ENCODE peak calls at places on chromosomes 3 and 15, in four cellular contexts. One of them, this sample, is unnamed.

GRCh38 chr15:72238586-72238985 is 7.6 kb upstream of the PKM start:
- DNase-seq in K562: no peak
- DNase-seq in HL-60: no peak
- DNase-seq in GM12878: no peak
- DNase-seq in this sample: no peak

GRCh38 chr3:184523825-184524615 is 37.6 kb upstream of the EPHB3 start:
- DNase-seq in K562: peak
- DNase-seq in GM12878: no peak
- DNase-seq in HL-60: no peak
- DNase-seq in this sample: no peak

GRCh38 chr3:143895805-143896204 is 47.5 kb upstream of the SLC9A9 start:
- DNase-seq in HL-60: no peak
- DNase-seq in GM12878: no peak
- DNase-seq in K562: no peak
- DNase-seq in this sample: no peak

GRCh38 chr3:65963787-65964707 is 74.7 kb downstream of the MAGI1 start:
- DNase-seq in HL-60: no peak
- DNase-seq in K562: no peak
- DNase-seq in GM12878: peak
- DNase-seq in this sample: peak

GRCh38 chr3:106144051-106144450 is 275.2 kb upstream of the CBLB start:
- DNase-seq in HL-60: no peak
- DNase-seq in K562: no peak
- DNase-seq in GM12878: no peak
- DNase-seq in this sample: no peak

GRCh38 chr3:16559664-16560365 is 45.4 kb downstream of the DAZL start:
- DNase-seq in GM12878: no peak
- DNase-seq in HL-60: no peak
- DNase-seq in K562: no peak
- DNase-seq in this sample: no peak

GRCh38 chr3:185645596-185646381 is 59.7 kb downstream of the SENP2 start:
- DNase-seq in K562: no peak
- DNase-seq in GM12878: no peak
- DNase-seq in HL-60: no peak
- DNase-seq in this sample: no peak

GRCh38 chr3:123449986-123450474 is 1.1 kb upstream of the ADCY5 start:
- DNase-seq in GM12878: no peak
- DNase-seq in K562: no peak
- DNase-seq in HL-60: no peak
- DNase-seq in this sample: no peak

GRCh38 chr3:21665444-21665843 is 85.6 kb downstream of the ZNF385D start:
- DNase-seq in GM12878: no peak
- DNase-seq in HL-60: no peak
- DNase-seq in K562: no peak
- DNase-seq in this sample: no peak

GRCh38 chr15:38378162-38378560 is 75.8 kb upstream of the FAM98B start:
- DNase-seq in GM12878: no peak
- DNase-seq in K562: no peak
- DNase-seq in HL-60: no peak
- DNase-seq in this sample: no peak

GRCh38 chr15:38373016-38373415 is 80.9 kb upstream of the FAM98B start:
- DNase-seq in K562: no peak
- DNase-seq in HL-60: no peak
- DNase-seq in GM12878: no peak
- DNase-seq in this sample: no peak

GRCh38 chr15:38377547-38378161 is 76.3 kb upstream of the FAM98B start:
- DNase-seq in HL-60: no peak
- DNase-seq in GM12878: no peak
- DNase-seq in K562: no peak
- DNase-seq in this sample: no peak

GRCh38 chr15:38374024-38374423 is 79.9 kb upstream of the FAM98B start:
- DNase-seq in GM12878: no peak
- DNase-seq in K562: no peak
- DNase-seq in HL-60: no peak
- DNase-seq in this sample: no peak

GRCh38 chr15:38374477-38374876 is 79.5 kb upstream of the FAM98B start:
- DNase-seq in K562: no peak
- DNase-seq in HL-60: no peak
- DNase-seq in GM12878: no peak
- DNase-seq in this sample: no peak
- TF ChIP-seq SPI1 in K562: no peak
- TF ChIP-seq SPI1 in HL-60: no peak
- TF ChIP-seq SPI1 in GM12878: no peak
- TF ChIP-seq SPI1 in this sample: no peak

GRCh38 chr15:78928616-78929093 is 16.2 kb downstream of the CTSH start:
- DNase-seq in GM12878: no peak
- DNase-seq in HL-60: no peak
- DNase-seq in K562: no peak
- DNase-seq in this sample: no peak
- TF ChIP-seq SPI1 in GM12878: no peak
- TF ChIP-seq SPI1 in HL-60: no peak
- TF ChIP-seq SPI1 in K562: no peak
- TF ChIP-seq SPI1 in this sample: no peak

DNA sequence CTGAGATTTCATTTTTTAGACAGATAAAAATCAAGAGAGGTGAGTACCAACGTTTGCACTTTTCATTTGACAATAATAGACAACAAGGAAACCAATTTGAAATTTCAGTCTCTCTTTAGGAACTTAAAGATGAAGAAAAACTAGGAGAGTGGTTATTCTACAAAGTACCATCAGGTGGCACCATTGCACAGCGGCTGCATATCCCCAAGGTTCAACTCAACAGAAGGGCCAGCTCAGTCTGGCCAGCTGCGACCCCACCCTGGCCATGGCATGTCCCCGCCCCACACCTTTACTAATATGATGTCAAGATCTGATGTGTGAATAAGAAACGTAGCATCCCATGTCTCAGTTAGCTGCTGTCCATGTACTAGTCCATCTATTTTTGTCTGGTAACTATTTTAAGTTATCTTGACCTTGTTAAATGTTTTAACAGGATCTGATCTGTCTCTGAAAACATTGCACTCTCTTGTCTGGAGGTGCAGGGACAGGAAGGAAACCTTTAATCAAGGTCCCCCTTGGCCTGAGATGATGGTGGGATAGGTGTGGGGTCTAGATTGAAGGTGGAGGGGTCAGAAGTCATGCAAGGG is 35.5 kb upstream of the CGNL1 start:
- DNase-seq in GM12878: peak
- DNase-seq in HL-60: peak
- DNase-seq in K562: peak
- DNase-seq in this sample: peak
- TF ChIP-seq SPI1 in GM12878: no peak
- TF ChIP-seq SPI1 in HL-60: no peak
- TF ChIP-seq SPI1 in K562: no peak
- TF ChIP-seq SPI1 in this sample: no peak

GRCh38 chr15:49282366-49282765 is 112.3 kb downstream of the GALK2 start:
- DNase-seq in GM12878: no peak
- DNase-seq in HL-60: no peak
- DNase-seq in K562: no peak
- DNase-seq in this sample: no peak
- TF ChIP-seq SPI1 in GM12878: no peak
- TF ChIP-seq SPI1 in HL-60: no peak
- TF ChIP-seq SPI1 in K562: no peak
- TF ChIP-seq SPI1 in this sample: no peak

DNA sequence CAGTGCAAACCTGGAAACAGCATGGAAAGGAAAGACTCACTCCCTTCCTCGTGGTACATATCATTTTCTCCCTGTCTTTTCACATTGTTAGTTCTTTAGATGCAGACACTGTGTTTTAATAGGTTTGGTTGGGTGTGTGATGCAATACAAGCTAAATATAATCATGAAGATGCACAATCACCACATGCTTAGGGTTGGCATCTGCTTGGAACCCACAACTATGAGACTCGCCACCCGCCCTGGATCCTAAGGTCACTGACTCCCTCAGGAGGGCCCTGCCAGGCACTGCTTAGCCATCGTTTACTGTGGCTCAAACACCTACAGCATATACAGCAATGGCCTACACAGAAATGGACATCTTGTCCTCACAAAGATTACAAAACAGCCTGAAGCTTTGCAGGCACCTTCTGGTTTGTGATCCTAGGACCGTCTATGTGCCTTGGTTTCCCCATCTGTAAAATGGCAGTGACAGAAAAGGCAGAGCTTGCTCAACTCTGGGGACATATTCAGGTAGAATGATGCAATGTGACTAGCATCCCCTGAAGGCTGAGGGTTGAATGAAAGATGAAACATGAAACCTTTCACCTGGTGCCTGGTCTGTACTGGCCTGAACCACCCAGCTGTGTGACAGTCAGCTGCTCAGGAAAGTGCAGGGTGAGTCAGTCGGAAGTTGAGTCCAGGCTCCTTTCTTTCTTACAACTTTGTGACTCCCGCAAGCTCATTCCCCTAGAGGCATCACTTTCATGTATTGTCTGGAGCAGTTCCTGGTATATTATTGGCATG is 123.6 kb upstream of the PFN2 start:
- DNase-seq in HL-60: no peak
- DNase-seq in GM12878: no peak
- DNase-seq in K562: no peak
- DNase-seq in this sample: no peak
- TF ChIP-seq SPI1 in HL-60: no peak
- TF ChIP-seq SPI1 in GM12878: no peak
- TF ChIP-seq SPI1 in K562: no peak
- TF ChIP-seq SPI1 in this sample: no peak

GRCh38 chr15:93150910-93151309 is 61.9 kb upstream of the RGMA start:
- DNase-seq in K562: no peak
- DNase-seq in GM12878: no peak
- DNase-seq in HL-60: no peak
- DNase-seq in this sample: no peak
- TF ChIP-seq SPI1 in K562: no peak
- TF ChIP-seq SPI1 in GM12878: no peak
- TF ChIP-seq SPI1 in HL-60: no peak
- TF ChIP-seq SPI1 in this sample: no peak

GRCh38 chr15:69126054-69126469 is 34.4 kb upstream of the GLCE start:
- DNase-seq in HL-60: peak
- DNase-seq in K562: peak
- DNase-seq in GM12878: no peak
- DNase-seq in this sample: no peak
- TF ChIP-seq SPI1 in HL-60: no peak
- TF ChIP-seq SPI1 in K562: no peak
- TF ChIP-seq SPI1 in GM12878: no peak
- TF ChIP-seq SPI1 in this sample: no peak

GRCh38 chr3:38996193-38996592 is 55.6 kb downstream of the SCN11A start:
- DNase-seq in GM12878: no peak
- DNase-seq in HL-60: no peak
- DNase-seq in K562: no peak
- DNase-seq in this sample: no peak

GRCh38 chr3:38989932-38990510 is 61.7 kb downstream of the SCN11A start:
- DNase-seq in GM12878: no peak
- DNase-seq in HL-60: no peak
- DNase-seq in K562: no peak
- DNase-seq in this sample: no peak

GRCh38 chr3:38990621-38991020 is 61.1 kb downstream of the SCN11A start:
- DNase-seq in HL-60: no peak
- DNase-seq in GM12878: no peak
- DNase-seq in K562: no peak
- DNase-seq in this sample: no peak

GRCh38 chr3:38988955-38989354 is 62.8 kb downstream of the SCN11A start:
- DNase-seq in HL-60: no peak
- DNase-seq in K562: no peak
- DNase-seq in GM12878: no peak
- DNase-seq in this sample: no peak

DNA sequence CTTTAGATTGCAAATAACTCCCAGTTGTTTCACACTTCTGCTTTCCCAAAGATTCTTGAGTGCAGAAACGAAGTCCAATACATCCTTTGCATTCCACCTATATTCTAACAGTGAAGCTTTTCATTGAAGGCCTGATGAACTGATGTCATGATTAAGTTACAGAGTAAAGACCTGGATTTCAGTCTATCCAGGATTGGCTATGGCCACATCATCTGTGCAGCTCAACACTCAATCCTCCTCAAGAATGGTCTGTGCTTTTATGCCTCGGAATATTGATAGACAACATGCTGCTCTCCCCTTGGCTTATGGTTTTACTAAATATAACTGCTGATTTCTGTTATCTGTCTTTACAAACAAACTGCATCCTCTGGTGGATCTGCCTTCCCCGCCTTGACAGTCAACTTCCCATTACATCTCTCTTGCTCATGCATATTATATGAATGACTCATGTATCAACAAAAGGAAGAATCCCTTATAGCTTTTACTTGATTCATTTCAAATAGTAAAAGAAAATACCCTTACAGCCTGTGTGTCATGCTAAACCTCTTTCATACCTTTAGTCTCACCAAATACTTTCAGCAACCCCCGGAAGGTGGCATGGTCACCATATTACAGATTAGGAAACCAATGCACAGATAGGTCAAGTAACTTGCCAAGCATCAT is 59.5 kb downstream of the SCN11A start:
- DNase-seq in K562: no peak
- DNase-seq in GM12878: no peak
- DNase-seq in HL-60: no peak
- DNase-seq in this sample: no peak
- TF ChIP-seq SPI1 in K562: no peak
- TF ChIP-seq SPI1 in GM12878: no peak
- TF ChIP-seq SPI1 in HL-60: no peak
- TF ChIP-seq SPI1 in this sample: no peak

DNA sequence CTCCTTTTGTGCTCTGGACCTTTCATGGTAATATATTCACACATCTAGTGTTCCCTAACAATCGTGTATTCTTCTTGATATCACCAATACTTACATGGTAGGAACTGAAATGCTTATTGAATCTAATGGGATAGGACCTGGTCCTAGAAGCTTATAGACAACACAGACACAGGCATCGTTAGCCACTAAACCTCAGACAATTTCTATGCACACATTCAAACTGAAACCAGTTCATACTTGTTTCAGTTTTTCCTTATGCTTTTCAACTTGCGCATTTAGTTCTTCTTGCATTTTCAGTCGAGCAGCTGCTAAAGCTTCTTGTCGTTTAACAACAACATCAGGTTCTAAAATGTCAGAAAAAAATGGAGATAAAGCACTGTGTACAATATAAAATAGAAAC is 2.3 kb downstream of the SELENOS start:
- DNase-seq in GM12878: peak
- DNase-seq in HL-60: no peak
- DNase-seq in K562: no peak
- DNase-seq in this sample: no peak
- TF ChIP-seq SPI1 in GM12878: no peak
- TF ChIP-seq SPI1 in HL-60: no peak
- TF ChIP-seq SPI1 in K562: no peak
- TF ChIP-seq SPI1 in this sample: no peak

This sample was measured in GM12891.